ENCODE peak calls at places on chromosomes 11 and 22, in eight cellular contexts. H is H1, G is endothelial cell of umbilical vein, D is K562, A is SK-N-SH, V is HCT116, X is HepG2, J is GM12878. Q is an unnamed sample.
A peak's percentile ranks its signal among the peaks of the same experiment; 100 is the strongest.

GRCh38 chr11:61372659-61373058 is 10.5 kb downstream of the TMEM138 start:
- DNase-seq in H (no peak), G (no peak), D (no peak), A (no peak), V (no peak), X (no peak), J (no peak), Q (peak; percentile 11)

GRCh38 chr22:28892175-28892731 is 8.9 kb downstream of the ZNRF3 start:
- DNase-seq in H (no peak), G (no peak), D (no peak), A (no peak), V (no peak), X (peak; percentile 87), J (no peak), Q (peak; percentile 21)

GRCh38 chr11:94171693-94172440 is 43.2 kb downstream of the PANX1 start:
- DNase-seq in H (peak; percentile 36), G (peak; percentile 52), D (peak; percentile 84), A (peak; percentile 39), V (peak; percentile 16), X (peak; percentile 31), J (no peak), Q (peak; percentile 88)

GRCh38 chr11:110092577-110093406 is at the start of gene ZC3H12C:
- DNase-seq in H (peak; percentile 72), G (peak; percentile 89), D (peak; percentile 80), A (peak; percentile 90), V (peak; percentile 77), X (peak; percentile 84), J (no peak), Q (peak; percentile 88)

GRCh38 chr11:121352301-121352891 is 59.8 kb downstream of the SC5D start:
- DNase-seq in H (no peak), G (no peak), D (no peak), A (no peak), V (no peak), X (no peak), J (no peak), Q (no peak)

GRCh38 chr11:68120212-68121066 is 749 bp downstream of the CHKA start:
- DNase-seq in H (no peak), G (peak; percentile 51), D (peak; percentile 73), A (peak; percentile 91), V (no peak), X (peak; percentile 47), J (peak; percentile 32), Q (peak; percentile 59)

GRCh38 chr11:113531575-113532451 is 56.6 kb upstream of the DRD2 start:
- DNase-seq in H (no peak), G (no peak), D (no peak), A (no peak), V (no peak), X (no peak), J (no peak), Q (no peak)

GRCh38 chr22:30301995-30302809 is 12.9 kb upstream of the CASTOR1 start:
- DNase-seq in H (no peak), G (no peak), D (no peak), A (no peak), V (no peak), X (no peak), J (no peak), Q (no peak)

GRCh38 chr11:13699870-13700269 is 31.4 kb downstream of the FAR1 start:
- DNase-seq in H (no peak), G (no peak), D (no peak), A (no peak), V (no peak), X (no peak), J (no peak), Q (no peak)

GRCh38 chr11:35588627-35589026 is 29.6 kb upstream of the FJX1 start:
- DNase-seq in H (no peak), G (no peak), D (no peak), A (no peak), V (no peak), X (no peak), J (no peak), Q (no peak)

DNA sequence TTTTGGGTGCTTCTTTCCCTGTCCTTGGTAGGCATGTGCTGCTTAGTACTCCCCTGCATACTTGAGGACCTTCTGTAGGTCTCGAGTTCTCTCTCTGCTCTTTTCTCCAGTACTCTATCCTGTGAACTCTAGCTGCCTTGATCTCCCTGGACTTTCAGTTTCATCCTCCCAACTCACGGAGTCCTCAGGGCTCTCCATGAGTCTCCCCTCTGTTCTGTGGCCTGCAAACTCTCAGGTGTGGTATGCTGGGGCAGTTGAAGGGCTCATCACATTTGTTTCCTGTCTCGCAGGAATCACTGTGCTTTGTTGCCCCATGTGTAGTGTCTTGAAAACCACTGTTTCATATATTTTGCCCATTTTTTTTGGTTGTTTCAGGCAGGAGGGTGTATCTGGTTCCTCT is 3.3 kb upstream of the PACS1 start:
- DNase-seq in H (no peak), G (no peak), D (no peak), A (no peak), V (no peak), X (no peak), J (no peak), Q (no peak)
- H3K4me2 ChIP-seq in H (no peak overlapping the region), G (no peak overlapping the region), D (no peak overlapping the region), A (no peak overlapping the region), V (no peak overlapping the region), X (no peak overlapping the region), J (no peak overlapping the region), Q (no peak overlapping the region)

GRCh38 chr11:119810478-119811232 is 81.7 kb upstream of the NECTIN1 start:
- DNase-seq in H (no peak), G (no peak), D (no peak), A (no peak), V (no peak), X (no peak), J (no peak), Q (no peak)
- TF ChIP-seq POLR2AphosphoS5 in H (no peak), G (no peak), D (no peak), A (no peak), V (no peak), X (no peak), J (no peak), Q (no peak)

DNA sequence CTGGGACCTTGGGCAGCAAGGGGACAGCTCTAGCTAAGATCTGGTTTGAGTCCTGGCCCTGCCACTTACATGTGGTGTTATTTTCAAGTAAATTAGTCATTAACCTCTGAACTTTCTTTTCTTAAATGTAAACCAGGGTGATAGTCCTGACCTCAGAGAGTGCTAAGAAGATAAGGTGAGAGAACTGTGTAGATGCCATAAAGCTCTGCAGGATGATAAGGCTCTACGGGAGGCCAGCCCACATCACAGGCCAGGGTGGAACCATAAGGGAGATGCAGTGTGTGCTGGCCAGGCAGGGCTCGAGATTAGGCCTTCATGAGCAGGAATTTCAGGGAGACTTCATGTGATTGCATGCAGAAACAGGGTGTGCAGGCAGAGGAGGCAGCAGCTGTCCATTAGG is 24.2 kb downstream of the NECTIN1 start:
- DNase-seq in H (no peak), G (no peak), D (peak; percentile 36), A (no peak), V (no peak), X (no peak), J (no peak), Q (no peak)
- TF ChIP-seq CTCF in H (no peak), G (no peak), D (no peak), A (no peak), V (no peak), X (no peak), J (no peak), Q (no peak)

DNA sequence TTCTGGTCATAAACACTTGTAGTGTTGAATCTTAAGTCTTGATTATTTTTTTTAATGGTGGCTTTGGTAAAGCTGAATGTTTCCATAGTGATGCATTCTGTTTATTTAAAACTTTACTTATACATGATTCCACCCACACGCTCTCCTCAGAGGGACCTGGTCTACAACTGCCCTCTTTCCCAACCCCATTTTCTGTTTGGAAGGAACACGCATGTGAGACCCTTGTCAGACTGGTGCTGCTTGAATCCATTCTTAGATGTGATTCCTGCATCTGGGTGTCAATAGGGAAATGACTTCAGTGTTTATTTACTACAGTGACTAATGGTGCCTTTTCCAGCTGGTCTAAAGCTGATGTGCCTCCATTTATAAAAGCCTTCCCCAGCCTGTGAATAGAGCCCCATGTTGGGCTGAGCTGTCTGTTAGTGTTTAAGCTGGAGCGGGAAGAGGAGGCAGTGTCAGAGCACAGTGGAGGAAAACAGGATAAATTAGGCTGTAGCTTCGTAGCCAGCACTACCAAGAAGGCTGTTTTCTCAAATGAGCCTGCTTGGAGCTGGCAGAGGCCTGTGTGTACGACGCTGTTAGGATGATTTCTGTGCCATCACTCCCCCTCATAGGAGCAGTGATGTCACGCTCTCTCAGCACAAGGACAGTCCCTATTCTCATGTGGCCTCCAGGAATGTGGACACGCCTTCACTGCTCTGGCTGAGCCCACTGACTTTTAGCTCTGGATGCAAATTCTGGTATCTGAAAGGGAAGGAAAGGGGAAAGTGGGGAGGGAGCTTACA is 18.9 kb upstream of the C11orf96 start:
- DNase-seq in H (no peak), G (peak; percentile 86), D (no peak), A (peak; percentile 56), V (no peak), X (no peak), J (no peak), Q (no peak)
- H3K4me2 ChIP-seq in H (no peak overlapping the region), G (peak overlapping the region; percentile 13), D (no peak overlapping the region), A (no peak overlapping the region), V (no peak overlapping the region), X (no peak overlapping the region), J (no peak overlapping the region), Q (no peak overlapping the region)

GRCh38 chr11:122505304-122506006 is 150.1 kb upstream of the UBASH3B start:
- DNase-seq in H (peak; percentile 63), G (peak; percentile 77), D (peak; percentile 57), A (peak; percentile 82), V (peak; percentile 58), X (peak; percentile 42), J (peak; percentile 7), Q (peak; percentile 89)
- TF ChIP-seq POLR2AphosphoS5 in H (no peak), G (no peak), D (no peak), A (no peak), V (no peak), X (no peak), J (no peak), Q (no peak)